ENCODE peak calls at places on chromosomes 3 and 15, in seven cellular contexts. Q is nephron progenitor cell, L is mucosa of descending colon, F is AG09309, G is lower lobe of right lung, U is psoas muscle, B is AG10803. D is an unnamed sample.

GRCh38 chr15:78360958-78361714 is 21.0 kb downstream of the CRABP1 start:
- DNase-seq in G (no peak), Q (no peak), B (no peak), F (no peak), L (no peak), U (no peak), D (no peak)

GRCh38 chr3:168094877-168095610 is 680 bp downstream of the GOLIM4 start:
- DNase-seq in U (peak), B (peak), L (peak), F (no peak), Q (peak), G (peak), D (peak)

GRCh38 chr3:40186508-40186907 is 123.0 kb upstream of the EIF1B start:
- DNase-seq in G (no peak), L (no peak), U (no peak), B (no peak), F (no peak), Q (no peak), D (no peak)

GRCh38 chr15:72136170-72137051 is 18.2 kb downstream of the SENP8 start:
- DNase-seq in L (no peak), G (no peak), U (no peak), B (no peak), Q (no peak), F (no peak), D (no peak)

GRCh38 chr3:12436514-12437222 is 47.6 kb upstream of the TSEN2 start:
- DNase-seq in G (no peak), F (peak), L (no peak), Q (no peak), B (peak), U (no peak), D (no peak)

GRCh38 chr3:78601249-78601648 is 1166.5 kb downstream of the ROBO1 start:
- DNase-seq in Q (no peak), L (no peak), G (no peak), F (no peak), B (no peak), U (no peak), D (no peak)

GRCh38 chr15:20645956-20646355 is 104.4 kb upstream of the GOLGA6L6 start:
- DNase-seq in Q (no peak), B (peak), G (peak), U (peak), L (no peak), F (no peak), D (peak)

GRCh38 chr3:155519081-155519480 is 225.6 kb upstream of the STRIT1 start:
- DNase-seq in L (no peak), B (no peak), F (no peak), Q (no peak), G (no peak), U (no peak), D (no peak)

GRCh38 chr15:68314563-68314962 is 37.0 kb downstream of the FEM1B start:
- DNase-seq in U (no peak), F (no peak), Q (no peak), G (no peak), B (no peak), L (no peak), D (no peak)

GRCh38 chr3:159803444-159803843 is 185.2 kb upstream of the IL12A start:
- DNase-seq in F (no peak), B (no peak), G (no peak), L (no peak), U (no peak), Q (no peak), D (no peak)

DNA sequence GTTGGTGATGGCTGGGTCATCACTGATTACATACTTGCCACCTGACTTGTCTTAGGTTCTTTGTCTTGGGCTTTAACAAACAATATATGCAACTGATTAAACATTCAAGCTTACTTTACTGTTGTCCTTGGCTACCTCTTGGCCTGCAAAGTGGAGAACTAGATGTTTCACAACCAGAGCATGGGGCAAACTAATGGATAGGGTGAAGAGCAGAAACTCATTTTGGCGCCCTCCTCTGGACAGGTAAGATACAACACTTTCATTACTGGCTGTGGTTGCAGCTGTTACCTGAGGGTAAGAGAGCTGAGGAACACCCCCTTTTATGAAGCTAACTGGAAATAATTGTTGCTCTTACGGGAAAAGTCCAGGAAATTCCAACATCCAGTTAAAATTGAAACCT is 262.1 kb downstream of the NAALADL2 start:
- DNase-seq in B (no peak), F (no peak), L (no peak), Q (no peak), U (no peak), G (no peak), D (peak)
- TF ChIP-seq CTCF in B (peak), F (peak), L (no peak), Q (no peak), U (no peak), G (peak), D (no peak)

GRCh38 chr3:72890166-72890925 is 2.5 kb downstream of the GXYLT2 start:
- DNase-seq in L (no peak), F (no peak), G (no peak), Q (no peak), U (no peak), B (no peak), D (no peak)

GRCh38 chr3:72889310-72890165 is 1.7 kb downstream of the GXYLT2 start:
- DNase-seq in G (no peak), L (no peak), B (no peak), F (no peak), U (no peak), Q (no peak), D (no peak)

GRCh38 chr3:72887378-72887722 is 496 bp upstream of the GXYLT2 start:
- DNase-seq in G (no peak), B (no peak), Q (no peak), U (no peak), L (no peak), F (no peak), D (no peak)

GRCh38 chr3:72888546-72889309 is 882 bp downstream of the GXYLT2 start:
- DNase-seq in G (no peak), L (no peak), Q (peak), U (no peak), B (no peak), F (no peak), D (no peak)

GRCh38 chr3:72887723-72888545 is at the start of gene GXYLT2:
- DNase-seq in G (peak), F (no peak), L (peak), B (peak), U (peak), Q (peak), D (peak)
- TF ChIP-seq CTCF in G (no peak), F (no peak), L (no peak), B (no peak), U (no peak), Q (no peak), D (no peak)

GRCh38 chr15:44710236-44711088 is 661 bp downstream of the PATL2 start:
- DNase-seq in Q (no peak), F (no peak), U (no peak), B (peak), L (no peak), G (peak), D (peak)
- TF ChIP-seq CTCF in Q (no peak), F (peak), U (peak), B (peak), L (no peak), G (peak), D (peak)

DNA sequence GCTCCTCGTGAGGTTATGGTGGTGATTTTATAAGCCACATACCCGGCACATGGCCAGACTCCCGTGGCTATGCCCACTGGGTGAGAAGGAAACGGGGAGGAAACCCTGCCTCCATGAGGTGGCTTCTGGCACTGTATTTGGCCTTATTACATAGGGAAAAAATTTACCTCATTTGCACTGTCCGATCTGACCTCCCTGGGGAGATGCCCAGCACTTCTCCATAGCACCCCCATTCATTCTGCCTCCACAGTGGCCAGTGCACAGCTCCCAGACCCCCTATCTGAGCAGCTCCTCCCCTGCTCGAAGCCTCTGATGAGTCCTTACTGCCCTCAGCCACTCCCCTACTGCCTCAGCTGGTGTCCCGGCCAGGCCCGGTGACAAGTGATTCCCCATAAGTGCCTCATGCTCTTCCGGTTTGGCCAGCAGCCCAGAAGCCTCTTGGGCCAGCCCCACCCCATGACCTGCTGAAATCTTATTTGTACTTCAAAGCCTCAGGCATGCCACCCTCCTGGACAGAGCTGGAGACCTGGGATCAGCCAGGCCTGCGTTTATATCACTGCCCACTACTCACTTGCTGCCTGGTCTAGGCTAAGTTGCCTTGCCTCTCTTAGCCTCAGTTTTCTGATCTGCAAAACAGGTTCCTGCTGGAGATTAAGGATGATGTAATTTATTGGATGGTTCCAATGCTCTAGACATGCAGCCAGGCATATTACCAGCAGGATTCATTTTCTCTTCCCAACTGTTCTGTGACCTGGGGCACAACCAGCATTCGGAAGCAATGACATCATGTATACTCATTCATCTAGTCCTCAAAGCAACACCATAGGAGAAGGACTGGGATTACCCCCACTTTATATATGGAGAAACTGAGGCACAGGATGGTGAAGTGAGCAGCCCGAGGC is 30.6 kb upstream of the SLC6A6 start:
- DNase-seq in U (peak), F (peak), B (peak), Q (no peak), G (peak), L (peak), D (peak)
- TF ChIP-seq CTCF in U (no peak), F (peak), B (no peak), Q (no peak), G (peak), L (no peak), D (no peak)

GRCh38 chr3:122247825-122248185 is 64.3 kb downstream of the CASR start:
- DNase-seq in L (no peak), B (peak), G (no peak), U (no peak), F (no peak), Q (no peak), D (no peak)
- TF ChIP-seq CTCF in L (no peak), B (no peak), G (no peak), U (no peak), F (no peak), Q (no peak), D (no peak)

GRCh38 chr3:143037867-143038266 is 36.5 kb downstream of the U2SURP start:
- DNase-seq in G (no peak), L (no peak), B (no peak), F (no peak), Q (no peak), U (no peak), D (no peak)
- TF ChIP-seq CTCF in G (no peak), L (no peak), B (peak), F (no peak), Q (peak), U (peak), D (peak)

GRCh38 chr3:14543446-14543845 is 3.3 kb upstream of the GRIP2 start:
- DNase-seq in Q (no peak), U (peak), G (no peak), B (no peak), F (no peak), L (peak), D (no peak)
- TF ChIP-seq CTCF in Q (no peak), U (no peak), G (no peak), B (no peak), F (no peak), L (no peak), D (no peak)

DNA sequence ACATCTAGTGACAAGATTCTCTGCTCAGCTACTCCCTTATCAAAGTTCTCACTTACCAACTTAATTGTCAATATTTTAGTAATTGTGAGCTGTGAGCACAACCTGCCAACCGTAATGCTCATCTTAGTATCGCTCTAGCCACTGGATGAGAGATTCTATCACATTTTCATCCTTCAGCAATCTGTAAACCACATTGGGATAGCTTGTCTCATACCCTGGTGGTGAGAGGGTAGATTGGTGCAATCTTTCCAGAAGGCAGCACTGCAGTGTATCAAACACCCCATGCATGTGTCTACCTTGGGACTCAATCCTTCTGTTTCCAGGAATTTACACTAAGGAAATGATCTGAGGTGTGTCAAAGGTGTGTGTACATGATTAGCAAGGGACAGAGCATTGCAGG is 18.9 kb upstream of the ATP8B4 start:
- DNase-seq in F (no peak), Q (no peak), B (peak), L (no peak), U (no peak), G (no peak), D (no peak)
- TF ChIP-seq CTCF in F (peak), Q (no peak), B (peak), L (no peak), U (no peak), G (no peak), D (no peak)

DNA sequence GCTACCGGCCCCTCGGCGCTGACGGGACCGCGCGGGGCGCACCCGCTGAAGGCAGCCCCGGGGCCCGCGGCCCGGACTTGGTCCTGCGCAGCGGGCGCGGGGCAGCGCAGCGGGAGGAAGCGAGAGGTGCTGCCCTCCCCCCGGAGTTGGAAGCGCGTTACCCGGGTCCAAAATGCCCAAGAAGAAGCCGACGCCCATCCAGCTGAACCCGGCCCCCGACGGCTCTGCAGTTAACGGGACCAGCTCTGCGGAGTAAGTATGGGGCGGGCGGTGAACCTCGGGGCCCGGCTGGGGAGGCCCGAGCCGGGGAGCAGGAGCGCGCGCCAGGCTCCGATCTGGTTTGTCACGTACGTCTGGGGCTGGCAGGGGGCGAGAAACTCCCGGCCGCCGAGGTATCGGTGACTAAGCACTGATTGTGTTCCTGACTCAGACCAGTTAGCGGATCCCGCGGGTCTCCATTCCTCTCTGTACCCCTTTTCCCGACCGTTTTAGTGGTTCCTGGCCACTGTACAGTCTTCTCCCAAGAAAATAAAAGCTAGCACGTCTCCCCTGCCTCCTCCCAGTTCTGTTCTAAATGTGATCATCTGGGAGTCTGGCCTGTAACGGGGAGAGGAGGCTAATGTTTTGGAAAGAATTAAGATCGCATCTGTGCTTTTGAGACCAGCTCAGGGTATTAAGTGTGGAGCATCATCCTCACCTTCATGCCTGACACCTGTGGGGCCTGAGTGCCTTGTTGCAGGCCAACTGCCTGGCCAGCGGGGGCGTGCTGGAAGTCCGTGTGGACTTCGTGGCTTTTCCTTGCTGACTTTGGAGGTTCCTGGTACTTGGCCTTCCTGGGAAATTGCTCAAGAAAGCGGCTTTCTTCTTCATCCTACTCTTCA is 704 bp downstream of the MAP2K1 start:
- DNase-seq in B (peak), F (peak), U (peak), L (peak), G (peak), Q (peak), D (peak)
- TF ChIP-seq CTCF in B (peak), F (peak), U (peak), L (no peak), G (peak), Q (peak), D (no peak)

DNA sequence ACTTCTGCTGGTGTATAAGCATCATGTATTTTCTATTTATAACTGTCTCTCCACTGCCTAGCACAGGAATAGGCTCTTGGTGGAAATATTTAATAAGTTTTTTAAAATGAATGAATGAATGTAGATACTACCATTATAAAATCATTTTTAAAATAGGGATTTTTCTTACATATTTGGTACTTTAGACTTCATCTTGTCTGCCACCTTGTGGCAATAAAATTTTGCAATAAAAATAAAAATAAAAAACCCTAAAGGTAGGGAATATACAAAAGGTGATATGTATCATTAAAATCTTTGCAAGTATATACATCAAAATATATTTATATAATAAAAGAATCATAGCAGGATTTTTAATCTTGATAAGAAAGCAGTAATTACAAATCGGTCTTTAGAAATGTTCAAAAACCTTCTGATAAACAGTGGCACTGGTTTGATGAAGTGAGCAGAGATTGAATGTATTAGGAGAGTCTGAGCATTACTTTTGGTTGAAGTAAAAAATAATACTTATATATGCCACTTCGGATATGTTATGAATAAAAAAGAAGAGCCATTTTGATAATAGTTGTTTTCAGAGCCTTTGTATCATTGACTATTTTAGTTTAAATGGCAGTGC is 95.2 kb downstream of the SPATA16 start:
- DNase-seq in U (no peak), F (no peak), Q (no peak), L (no peak), G (no peak), B (no peak), D (no peak)
- TF ChIP-seq CTCF in U (no peak), F (peak), Q (peak), L (no peak), G (peak), B (peak), D (no peak)

D was measured in activated CD8-positive, alpha-beta T cell treated with anti-CD3 and anti-CD28 coated beads for 36 hours.